ENCODE peak calls at places on chromosome 6, in nine cellular contexts. One of them, this sample, is unnamed.

GRCh38 chr6:29517728-29518440 is 30.1 kb upstream of the MAS1L start:
- DNase-seq in H9: no peak
- DNase-seq in hepatic stellate cell: no peak
- DNase-seq in astrocyte of the spinal cord: no peak
- DNase-seq in COR-L47: no peak
- DNase-seq in RCC 7860: no peak
- DNase-seq in HFFc6: no peak
- DNase-seq in naive B cell: no peak
- DNase-seq in cerebellar cortex: no peak
- DNase-seq in this sample: no peak

GRCh38 chr6:113362542-113363430 is 494.4 kb upstream of the MARCKS start:
- DNase-seq in H9: no peak
- DNase-seq in hepatic stellate cell: no peak
- DNase-seq in astrocyte of the spinal cord: peak; percentile 51
- DNase-seq in COR-L47: no peak
- DNase-seq in RCC 7860: peak; percentile 7
- DNase-seq in HFFc6: no peak
- DNase-seq in naive B cell: no peak
- DNase-seq in cerebellar cortex: no peak
- DNase-seq in this sample: peak; percentile 73

GRCh38 chr6:136420853-136421252 is 129.4 kb downstream of the MAP7 start:
- DNase-seq in H9: no peak
- DNase-seq in hepatic stellate cell: no peak
- DNase-seq in astrocyte of the spinal cord: no peak
- DNase-seq in COR-L47: no peak
- DNase-seq in RCC 7860: no peak
- DNase-seq in HFFc6: no peak
- DNase-seq in naive B cell: no peak
- DNase-seq in cerebellar cortex: no peak
- DNase-seq in this sample: no peak

GRCh38 chr6:24919404-24919892 is 16.3 kb downstream of the RIPOR2 start:
- DNase-seq in H9: no peak
- DNase-seq in hepatic stellate cell: no peak
- DNase-seq in astrocyte of the spinal cord: no peak
- DNase-seq in COR-L47: peak; percentile 59
- DNase-seq in RCC 7860: no peak
- DNase-seq in HFFc6: no peak
- DNase-seq in naive B cell: no peak
- DNase-seq in cerebellar cortex: no peak
- DNase-seq in this sample: no peak

GRCh38 chr6:64908104-64908503 is 798.9 kb downstream of the EYS start:
- DNase-seq in H9: no peak
- DNase-seq in hepatic stellate cell: no peak
- DNase-seq in astrocyte of the spinal cord: no peak
- DNase-seq in COR-L47: no peak
- DNase-seq in RCC 7860: no peak
- DNase-seq in HFFc6: no peak
- DNase-seq in naive B cell: no peak
- DNase-seq in cerebellar cortex: no peak
- DNase-seq in this sample: no peak

GRCh38 chr6:35139924-35140524 is 1.1 kb downstream of the TCP11 start:
- DNase-seq in H9: peak; percentile 45
- DNase-seq in hepatic stellate cell: peak; percentile 42
- DNase-seq in astrocyte of the spinal cord: peak; percentile 74
- DNase-seq in COR-L47: peak; percentile 52
- DNase-seq in RCC 7860: peak; percentile 43
- DNase-seq in HFFc6: peak; percentile 58
- DNase-seq in naive B cell: peak; percentile 36
- DNase-seq in cerebellar cortex: peak; percentile 82
- DNase-seq in this sample: peak; percentile 57

GRCh38 chr6:168035661-168036616 is 38.5 kb downstream of the KIF25 start:
- DNase-seq in H9: no peak
- DNase-seq in hepatic stellate cell: peak; percentile 28
- DNase-seq in astrocyte of the spinal cord: peak; percentile 39
- DNase-seq in COR-L47: no peak
- DNase-seq in RCC 7860: peak; percentile 64
- DNase-seq in HFFc6: peak; percentile 4
- DNase-seq in naive B cell: no peak
- DNase-seq in cerebellar cortex: no peak
- DNase-seq in this sample: peak; percentile 79

GRCh38 chr6:21666788-21667681 is 73.5 kb downstream of the SOX4 start:
- DNase-seq in H9: peak; percentile 62
- DNase-seq in hepatic stellate cell: no peak
- DNase-seq in astrocyte of the spinal cord: no peak
- DNase-seq in COR-L47: no peak
- DNase-seq in RCC 7860: no peak
- DNase-seq in HFFc6: no peak
- DNase-seq in naive B cell: no peak
- DNase-seq in cerebellar cortex: no peak
- DNase-seq in this sample: no peak

GRCh38 chr6:3259491-3259958 is 778 bp downstream of the PSMG4 start:
- DNase-seq in H9: peak; percentile 57
- DNase-seq in hepatic stellate cell: peak; percentile 78
- DNase-seq in astrocyte of the spinal cord: peak; percentile 24
- DNase-seq in COR-L47: peak; percentile 38
- DNase-seq in RCC 7860: peak; percentile 9
- DNase-seq in HFFc6: peak; percentile 41
- DNase-seq in naive B cell: peak; percentile 28
- DNase-seq in cerebellar cortex: peak; percentile 60
- DNase-seq in this sample: peak; percentile 34

GRCh38 chr6:131733376-131734016 is 22.7 kb upstream of the CTAGE9 start:
- DNase-seq in H9: no peak
- DNase-seq in hepatic stellate cell: peak; percentile 43
- DNase-seq in astrocyte of the spinal cord: peak; percentile 96
- DNase-seq in COR-L47: no peak
- DNase-seq in RCC 7860: no peak
- DNase-seq in HFFc6: peak; percentile 63
- DNase-seq in naive B cell: no peak
- DNase-seq in cerebellar cortex: no peak
- DNase-seq in this sample: peak; percentile 95

GRCh38 chr6:84847349-84848160 is 83.2 kb upstream of the TBX18 start:
- DNase-seq in H9: no peak
- DNase-seq in hepatic stellate cell: no peak
- DNase-seq in astrocyte of the spinal cord: peak; percentile 73
- DNase-seq in COR-L47: no peak
- DNase-seq in RCC 7860: no peak
- DNase-seq in HFFc6: peak; percentile 0
- DNase-seq in naive B cell: no peak
- DNase-seq in cerebellar cortex: no peak
- DNase-seq in this sample: peak; percentile 74

GRCh38 chr6:114284281-114284680 is 58.5 kb downstream of the HS3ST5 start:
- DNase-seq in H9: no peak
- DNase-seq in hepatic stellate cell: no peak
- DNase-seq in astrocyte of the spinal cord: peak; percentile 79
- DNase-seq in COR-L47: no peak
- DNase-seq in RCC 7860: no peak
- DNase-seq in HFFc6: no peak
- DNase-seq in naive B cell: no peak
- DNase-seq in cerebellar cortex: no peak
- DNase-seq in this sample: no peak